ENCODE peak calls at places on chromosomes 4 and X, in four cellular contexts. R is colonic mucosa, K is fibroblast of mammary gland, P is psoas muscle. C is an unnamed sample.

GRCh38 chr4:119646347-119647071 is 17.9 kb upstream of the PDE5A start:
- DNase-seq in K (peak; percentile 78), R (no peak), P (peak; percentile 48), C (no peak)

GRCh38 chrX:38484607-38485498 is 76.5 kb upstream of the TSPAN7 start:
- DNase-seq in P (no peak), R (no peak), K (no peak), C (no peak)

GRCh38 chr4:123546661-123547060 is 150.1 kb downstream of the SPRY1 start:
- DNase-seq in R (peak; percentile 38), K (no peak), P (no peak), C (no peak)

GRCh38 chr4:89226665-89227572 is 80.7 kb downstream of the GPRIN3 start:
- DNase-seq in P (peak; percentile 64), R (peak; percentile 94), K (peak; percentile 79), C (no peak)

GRCh38 chrX:128518508-128518907 is 466.3 kb upstream of the ACTRT1 start:
- DNase-seq in P (no peak), K (peak; percentile 3), R (no peak), C (no peak)

GRCh38 chr4:86640469-86640868 is 46.4 kb downstream of the PTPN13 start:
- DNase-seq in K (peak; percentile 36), P (no peak), R (no peak), C (no peak)

GRCh38 chr4:122666527-122667245 is 45.8 kb upstream of the IL21 start:
- DNase-seq in R (no peak), K (peak; percentile 96), P (no peak), C (no peak)

GRCh38 chrX:154409222-154409871 is at the start of gene DNASE1L1:
- DNase-seq in P (peak; percentile 94), R (peak; percentile 91), K (peak; percentile 87), C (peak; percentile 96)

GRCh38 chr4:2617955-2618354 is 81.5 kb downstream of the FAM193A start:
- DNase-seq in R (no peak), K (no peak), P (no peak), C (no peak)

GRCh38 chr4:114807759-114808404 is 209.3 kb downstream of the UGT8 start:
- DNase-seq in R (peak; percentile 21), K (peak; percentile 28), P (no peak), C (no peak)

GRCh38 chr4:23614284-23614892 is 275.5 kb downstream of the PPARGC1A start:
- DNase-seq in P (no peak), R (no peak), K (peak; percentile 2), C (no peak)

GRCh38 chrX:1584237-1585011 is 7.0 kb upstream of the AKAP17A start:
- DNase-seq in R (no peak), K (no peak), P (no peak), C (no peak)

GRCh38 chr4:183430317-183430986 is 14.0 kb upstream of the CDKN2AIP start:
- DNase-seq in R (peak; percentile 38), P (no peak), K (no peak), C (peak; percentile 29)

GRCh38 chr4:61202100-61202637 is 2.0 kb downstream of the ADGRL3 start:
- DNase-seq in R (no peak), K (no peak), P (no peak), C (no peak)

GRCh38 chrX:101550362-101550761 is at the start of gene ARMCX1:
- DNase-seq in P (peak; percentile 80), K (peak; percentile 84), R (peak; percentile 66), C (no peak)

GRCh38 chr4:120667102-120667501 is 255.4 kb downstream of the PRDM5 start:
- DNase-seq in K (no peak), P (no peak), R (no peak), C (no peak)

GRCh38 chrX:135974279-135974856 is 580 bp upstream of the MMGT1 start:
- DNase-seq in P (peak; percentile 82), K (peak; percentile 52), R (peak; percentile 72), C (peak; percentile 76)

GRCh38 chr4:114250439-114250891 is 271.0 kb upstream of the ARSJ start:
- DNase-seq in R (no peak), P (no peak), K (peak; percentile 51), C (no peak)

GRCh38 chrX:40097101-40097491 is 662 bp downstream of the BCOR start:
- DNase-seq in P (no peak), R (no peak), K (no peak), C (no peak)

GRCh38 chrX:71183341-71183740 is 38.7 kb downstream of the NLGN3 start:
- DNase-seq in K (no peak), R (no peak), P (no peak), C (no peak)

GRCh38 chr4:127686656-127687055 is 43.5 kb upstream of the SLC25A31 start:
- DNase-seq in R (no peak), P (no peak), K (peak; percentile 2), C (no peak)

GRCh38 chr4:53563824-53564223 is 27.5 kb downstream of the LNX1 start:
- DNase-seq in R (no peak), K (peak; percentile 88), P (no peak), C (no peak)

GRCh38 chr4:664713-665231 is 9.3 kb downstream of the ATP5ME start:
- DNase-seq in P (peak; percentile 45), K (no peak), R (no peak), C (no peak)

GRCh38 chr4:93469560-93469959 is 359.0 kb upstream of the ATOH1 start:
- DNase-seq in K (no peak), P (no peak), R (no peak), C (no peak)

GRCh38 chrX:150766351-150767044 is 73.3 kb downstream of the MTMR1 start:
- DNase-seq in P (no peak), R (no peak), K (no peak), C (no peak)

GRCh38 chr4:7904108-7904516 is 35.5 kb downstream of the AFAP1 start:
- DNase-seq in R (no peak), P (no peak), K (peak; percentile 81), C (no peak)

GRCh38 chr4:117596917-117597316 is 437.4 kb upstream of the NDST3 start:
- DNase-seq in K (no peak), R (no peak), P (no peak), C (no peak)

GRCh38 chr4:1048781-1049590 is 37.6 kb downstream of the FGFRL1 start:
- DNase-seq in P (no peak), R (no peak), K (no peak), C (peak; percentile 72)

GRCh38 chr4:7186516-7187296 is 5.6 kb upstream of the SORCS2 start:
- DNase-seq in P (peak; percentile 16), K (no peak), R (no peak), C (peak; percentile 31)

GRCh38 chr4:96170198-96170597 is 330.3 kb downstream of the PDHA2 start:
- DNase-seq in K (no peak), P (no peak), R (no peak), C (no peak)

GRCh38 chr4:84342161-84342560 is 156.9 kb downstream of the NKX6-1 start:
- DNase-seq in P (no peak), K (no peak), R (no peak), C (no peak)

GRCh38 chr4:139943277-139943676 is 210.7 kb downstream of the MAML3 start:
- DNase-seq in K (no peak), R (no peak), P (no peak), C (no peak)

GRCh38 chr4:6974138-6974848 is 64.7 kb downstream of the TBC1D14 start:
- DNase-seq in P (peak; percentile 88), K (peak; percentile 87), R (peak; percentile 89), C (no peak)

GRCh38 chr4:7506119-7506518 is 71.4 kb upstream of the PSAPL1 start:
- DNase-seq in K (no peak), P (no peak), R (no peak), C (no peak)

GRCh38 chrX:119654112-119654531 is 38.8 kb downstream of the SEPTIN6 start:
- DNase-seq in K (peak; percentile 87), R (no peak), P (peak; percentile 65), C (no peak)

GRCh38 chrX:95063554-95063953 is 1389.5 kb downstream of the FAM133A start:
- DNase-seq in R (no peak), P (no peak), K (peak; percentile 44), C (no peak)

DNA sequence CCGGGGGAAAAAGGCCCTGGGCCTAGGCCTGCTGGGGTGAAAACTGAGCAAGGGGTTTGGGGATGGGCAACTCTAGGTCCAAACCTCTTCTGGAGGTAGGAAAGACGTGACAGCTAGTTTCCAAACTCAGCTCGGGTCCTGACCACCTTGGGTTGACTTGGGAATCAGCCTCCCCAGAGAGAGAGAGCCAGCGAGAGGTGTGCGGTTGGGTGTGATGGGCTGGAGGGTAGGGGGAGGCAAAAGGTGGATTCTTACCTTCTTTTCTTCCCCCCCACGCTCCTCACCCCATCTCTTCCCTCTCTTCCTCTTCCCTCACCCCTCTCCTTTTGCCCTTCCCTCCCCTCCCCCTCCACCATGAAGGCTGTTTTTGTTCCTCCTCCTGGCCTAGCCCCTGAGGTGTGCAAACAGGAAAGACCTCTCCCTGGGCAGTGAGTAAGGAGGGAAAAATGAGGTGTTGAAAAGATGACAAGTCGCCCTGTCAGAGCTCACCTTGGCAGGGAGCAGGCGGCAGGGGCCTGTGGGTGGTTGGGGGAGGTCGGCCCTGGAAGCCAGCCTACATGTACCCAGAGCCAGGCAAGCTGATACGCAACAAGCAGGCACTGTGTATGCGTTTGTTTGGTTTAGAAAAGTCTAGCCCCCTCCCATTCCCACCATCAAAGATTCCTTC is 14.8 kb downstream of the PJA1 start:
- DNase-seq in K (no peak), R (peak; percentile 10), P (no peak), C (no peak)
- H3K4me3 ChIP-seq in K (no peak overlapping the region), R (no peak overlapping the region), P (no peak overlapping the region), C (no peak overlapping the region)

DNA sequence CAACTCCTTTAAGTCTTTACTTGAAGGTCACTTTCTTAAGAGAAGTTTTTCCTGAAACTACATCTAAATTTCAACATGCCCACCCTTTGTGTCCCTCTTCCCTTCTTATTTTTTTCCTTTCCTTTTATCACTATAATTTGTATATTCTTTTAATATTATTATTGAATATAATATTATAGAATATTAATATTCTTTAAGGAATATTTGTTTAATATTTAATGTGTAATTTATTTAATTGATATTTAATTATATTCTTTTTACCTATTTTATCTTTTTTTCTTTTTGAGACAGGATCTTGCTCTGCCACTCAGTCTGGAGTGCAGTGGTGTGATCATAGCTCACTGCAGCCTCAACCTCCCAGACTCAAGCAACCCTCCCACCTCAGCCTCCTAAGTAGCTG is 114.8 kb downstream of the KDR start:
- DNase-seq in K (no peak), P (no peak), R (no peak), C (no peak)
- TF ChIP-seq CTCF in K (no peak), P (no peak), R (no peak), C (no peak)

GRCh38 chrX:13733506-13733905 is 914 bp downstream of the TRAPPC2 start:
- DNase-seq in P (no peak), R (no peak), K (no peak), C (no peak)
- H3K4me3 ChIP-seq in P (peak overlapping the region; percentile 88), R (peak overlapping the region; percentile 53), K (peak overlapping the region; percentile 91), C (peak overlapping the region; percentile 90)

GRCh38 chr4:112766422-112766821 is 129.5 kb downstream of the LARP7 start:
- DNase-seq in K (peak; percentile 43), P (no peak), R (no peak), C (no peak)
- TF ChIP-seq CTCF in K (peak; percentile 73), P (no peak), R (no peak), C (no peak)